ENCODE peak calls at places on chromosomes 5 and 9, in eight cellular contexts. Z, V, C, G, K, B, J and X are unnamed samples. For H3K4me1 and H4K20me1, the result is how much of the 10 kb centered on the place peaks cover.

GRCh38 chr9:107513464-107514092 is 24.0 kb upstream of the KLF4 start:
- DNase-seq in V (peak), Z (no peak), K (no peak), B (no peak), G (no peak), C (no peak), J (no peak), X (no peak)

GRCh38 chr9:33524431-33524947 is 438 bp downstream of the ANKRD18B start:
- DNase-seq in B (peak), C (no peak), K (peak), V (no peak), Z (peak), G (no peak), J (no peak), X (no peak)

GRCh38 chr9:107648153-107648716 is 158.7 kb upstream of the KLF4 start:
- DNase-seq in K (no peak), J (no peak), C (no peak), Z (no peak), B (no peak), G (no peak), V (no peak), X (peak)

GRCh38 chr5:155711882-155712281 is 615.1 kb upstream of the SGCD start:
- DNase-seq in C (no peak), Z (no peak), J (no peak), K (no peak), B (no peak), V (no peak), G (no peak), X (no peak)

GRCh38 chr9:87392091-87392490 is 105.6 kb upstream of the DAPK1 start:
- DNase-seq in J (no peak), V (no peak), Z (no peak), C (no peak), B (no peak), G (no peak), K (no peak), X (no peak)

GRCh38 chr5:33271606-33272005 is 169.2 kb upstream of the TARS1 start:
- DNase-seq in K (no peak), Z (no peak), G (peak), C (no peak), V (no peak), B (no peak), J (no peak), X (no peak)

GRCh38 chr9:116059466-116059865 is 94.1 kb upstream of the PAPPA start:
- DNase-seq in G (no peak), Z (no peak), C (no peak), J (no peak), B (no peak), K (no peak), V (no peak), X (peak)

GRCh38 chr5:96708600-96708999 is 46.4 kb downstream of the CAST start:
- DNase-seq in J (no peak), K (no peak), G (no peak), B (no peak), C (no peak), V (no peak), Z (no peak), X (no peak)

GRCh38 chr5:6551287-6551954 is 81.4 kb downstream of the NSUN2 start:
- DNase-seq in V (no peak), K (no peak), Z (no peak), G (no peak), B (peak), J (no peak), C (no peak), X (no peak)

GRCh38 chr5:73821003-73821402 is 195.0 kb downstream of the ARHGEF28 start:
- DNase-seq in G (no peak), J (no peak), V (no peak), C (no peak), Z (no peak), B (no peak), K (no peak), X (peak)

GRCh38 chr5:158725223-158725825 is 374.4 kb downstream of the EBF1 start:
- DNase-seq in K (no peak), J (no peak), G (no peak), C (no peak), B (peak), Z (no peak), V (no peak), X (peak)

GRCh38 chr5:9869616-9870288 is 239.6 kb upstream of the TAS2R1 start:
- DNase-seq in G (peak), C (no peak), K (no peak), J (no peak), B (peak), Z (no peak), V (no peak), X (peak)

GRCh38 chr5:55569513-55569865 is 34.7 kb upstream of the PLPP1 start:
- DNase-seq in J (no peak), B (no peak), G (no peak), V (no peak), K (no peak), Z (no peak), C (no peak), X (no peak)
- H3K4me1 ChIP-seq in J (under half), B (under half), G (under half), V (under half), K (under half), Z (under half), C (under half), X (under half)

DNA sequence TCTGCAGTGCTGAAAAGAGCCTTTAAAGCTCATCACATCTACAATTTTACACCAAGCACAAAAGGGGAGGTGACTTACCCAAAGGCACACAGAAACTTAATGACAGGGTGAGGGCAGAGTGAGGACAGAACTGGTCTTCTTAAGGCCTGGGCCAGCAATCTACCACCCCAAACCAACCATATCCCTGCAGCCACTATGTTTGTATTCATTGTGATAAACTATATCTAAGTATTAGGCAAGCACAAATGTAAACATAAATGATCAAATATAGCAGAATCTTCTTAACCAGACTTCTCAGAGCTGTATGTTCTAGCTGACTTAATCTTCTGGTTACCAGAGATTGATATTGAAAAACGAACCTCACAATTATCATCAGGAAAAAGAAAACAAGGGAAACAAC is 47.9 kb upstream of the RNF38 start:
- DNase-seq in B (no peak), J (no peak), Z (no peak), G (no peak), V (no peak), K (no peak), C (no peak), X (no peak)
- H4K20me1 ChIP-seq in B (under half), J (under half), Z (under half), G (under half), V (under half), K (under half), C (under half), X (under half)

GRCh38 chr5:125713406-125713805 is 709.8 kb upstream of the GRAMD2B start:
- DNase-seq in V (no peak), C (no peak), Z (no peak), K (no peak), J (no peak), G (no peak), B (no peak), X (no peak)
- TF ChIP-seq CTCF in V (no peak), C (no peak), Z (no peak), K (no peak), J (no peak), G (no peak), B (no peak), X (no peak)

DNA sequence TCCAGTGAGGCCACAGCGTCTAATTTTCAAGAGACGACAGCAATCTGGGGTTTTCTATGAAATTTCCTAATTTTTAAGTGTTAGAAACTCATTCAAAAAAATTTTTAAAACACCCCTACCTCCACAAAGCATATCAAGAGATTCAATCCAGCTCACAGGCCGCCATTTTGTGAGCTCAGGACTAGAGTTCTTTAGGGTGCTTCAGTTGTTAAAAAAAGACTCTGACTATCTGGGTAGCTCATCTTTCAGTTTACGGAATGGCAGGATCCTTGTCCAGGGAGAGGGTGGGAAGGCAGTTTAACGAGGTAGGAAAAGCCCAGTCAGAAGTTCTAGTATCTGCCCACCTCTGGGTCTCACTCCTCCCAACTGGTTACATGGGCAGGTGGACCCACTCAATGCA is 43.1 kb downstream of the CAMK2A start:
- DNase-seq in C (no peak), B (no peak), Z (no peak), J (no peak), G (no peak), V (no peak), K (no peak), X (no peak)
- H3K4me1 ChIP-seq in C (under half), B (under half), Z (under half), J (under half), G (under half), V (under half), K (under half), X (under half)

GRCh38 chr9:92762781-92763708 is 1.6 kb downstream of the BICD2 start:
- DNase-seq in J (no peak), G (no peak), C (peak), B (no peak), V (peak), K (no peak), Z (peak), X (no peak)
- H4K20me1 ChIP-seq in J (under half), G (half or more), C (under half), B (under half), V (under half), K (under half), Z (under half), X (under half)

GRCh38 chr9:137550958-137551655 is 572 bp upstream of the MRPL41 start:
- DNase-seq in B (peak), V (no peak), J (peak), Z (peak), C (no peak), K (no peak), G (peak), X (no peak)
- TF ChIP-seq CTCF in B (peak), V (no peak), J (peak), Z (peak), C (peak), K (peak), G (peak), X (peak)

GRCh38 chr9:96419691-96419969 is 1.5 kb upstream of the ZNF367 start:
- DNase-seq in B (no peak), V (no peak), J (no peak), Z (no peak), K (no peak), G (no peak), C (no peak), X (no peak)
- H3K4me1 ChIP-seq in B (under half), V (under half), J (under half), Z (under half), K (under half), G (under half), C (under half), X (under half)

DNA sequence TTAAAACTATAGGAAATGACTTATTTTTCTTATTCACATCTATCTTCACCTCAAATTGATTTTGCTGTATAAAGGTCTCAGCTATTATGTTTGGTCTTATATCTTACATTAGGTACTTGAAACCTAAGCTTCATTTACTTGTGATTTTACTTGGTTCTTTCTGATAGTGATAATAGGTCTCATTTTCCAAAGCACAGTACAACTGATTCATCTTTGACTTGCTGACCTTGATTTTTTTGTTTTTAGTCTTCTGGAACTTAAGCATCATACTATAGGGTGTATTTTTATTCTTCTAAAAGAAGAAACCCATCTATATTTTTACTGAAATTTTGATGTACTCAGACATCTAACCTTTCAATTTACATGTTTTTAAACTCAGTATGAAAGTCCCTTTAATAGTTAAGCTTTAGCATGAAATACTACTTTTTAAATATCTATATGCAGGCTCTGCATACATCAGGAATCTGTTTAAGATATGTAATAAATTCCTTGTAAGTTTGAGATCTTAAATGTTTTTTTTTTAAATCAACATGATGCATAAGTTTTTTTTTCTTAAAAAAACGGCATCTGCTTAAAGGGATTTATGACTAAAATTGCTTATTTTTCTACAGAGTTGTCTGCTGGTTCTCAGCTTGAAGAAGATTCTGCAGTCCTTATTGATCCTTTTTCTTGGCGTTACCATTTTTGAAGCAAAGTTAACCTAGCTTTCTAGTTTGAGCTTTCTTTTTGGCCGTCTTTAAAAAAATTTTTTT is 13.3 kb downstream of the MATR3 start:
- DNase-seq in C (no peak), B (no peak), K (no peak), G (no peak), J (no peak), Z (no peak), V (no peak), X (no peak)
- H4K20me1 ChIP-seq in C (half or more), B (half or more), K (half or more), G (half or more), J (half or more), Z (under half), V (half or more), X (under half)